ENCODE peak calls at places on chromosome 14, in ten cellular contexts. E, R, S, W, O, M, T, B, U and G are unnamed samples.

GRCh38 chr14:78959674-78960264 is 789.6 kb downstream of the NRXN3 start:
- DNase-seq in W (peak), S (peak), R (peak), M (no peak), E (peak), O (no peak), T (peak), B (peak), U (peak), G (peak)

GRCh38 chr14:99604766-99605298 is 825 bp upstream of the CCDC85C start:
- DNase-seq in E (no peak), W (peak), T (peak), R (peak), S (peak), B (peak), M (no peak), O (no peak), U (peak), G (no peak)

GRCh38 chr14:68819260-68819691 is 26.4 kb upstream of the ZFP36L1 start:
- DNase-seq in S (peak), U (peak), W (peak), E (no peak), R (peak), M (no peak), B (peak), T (no peak), O (no peak), G (peak)

GRCh38 chr14:105448706-105449111 is 25.9 kb upstream of the CRIP2 start:
- DNase-seq in E (peak), U (peak), S (peak), B (peak), R (peak), W (peak), O (peak), T (peak), M (peak), G (peak)

GRCh38 chr14:100241279-100241678 is 2.3 kb downstream of the YY1 start:
- DNase-seq in S (no peak), U (no peak), O (no peak), W (no peak), R (no peak), T (no peak), E (no peak), B (no peak), M (no peak), G (no peak)

GRCh38 chr14:94043111-94043755 is 17.1 kb downstream of the OTUB2 start:
- DNase-seq in T (no peak), R (no peak), O (no peak), B (no peak), S (no peak), U (no peak), W (no peak), E (no peak), M (no peak), G (no peak)

GRCh38 chr14:30298266-30298795 is 260.6 kb upstream of the G2E3 start:
- DNase-seq in W (no peak), O (no peak), R (no peak), E (no peak), M (no peak), U (no peak), B (no peak), T (no peak), S (peak), G (peak)

GRCh38 chr14:20873370-20874177 is 17.6 kb upstream of the RNASE3 start:
- DNase-seq in E (peak), S (peak), W (peak), R (peak), M (peak), T (peak), B (peak), U (peak), O (peak), G (no peak)

GRCh38 chr14:22898302-22898894 is 15.4 kb downstream of the REM2 start:
- DNase-seq in T (no peak), E (no peak), W (no peak), S (peak), M (no peak), B (no peak), O (no peak), R (peak), U (peak), G (peak)

GRCh38 chr14:96176811-96177211 is 27.8 kb upstream of the BDKRB2 start:
- DNase-seq in S (peak), T (no peak), R (peak), U (no peak), W (no peak), O (no peak), E (no peak), M (no peak), B (no peak), G (peak)

GRCh38 chr14:75487155-75487671 is 35.1 kb upstream of the BATF start:
- DNase-seq in S (peak), O (no peak), E (no peak), M (no peak), R (no peak), B (no peak), U (no peak), T (peak), W (no peak), G (peak)

GRCh38 chr14:36996133-36996856 is 176.1 kb downstream of the SLC25A21 start:
- DNase-seq in O (no peak), R (peak), M (no peak), T (no peak), S (peak), E (no peak), W (no peak), B (no peak), U (peak), G (peak)

GRCh38 chr14:33933386-33933934 is 17.4 kb downstream of the EGLN3 start:
- DNase-seq in S (no peak), R (no peak), B (no peak), O (no peak), U (no peak), M (no peak), T (no peak), W (peak), E (no peak), G (no peak)

GRCh38 chr14:91255026-91255695 is 10.7 kb upstream of the GPR68 start:
- DNase-seq in B (no peak), R (no peak), U (no peak), M (no peak), S (no peak), E (no peak), W (no peak), O (no peak), T (no peak), G (no peak)

GRCh38 chr14:56854325-56854724 is 44.0 kb upstream of the OTX2 start:
- DNase-seq in W (no peak), U (no peak), T (no peak), E (no peak), B (no peak), R (no peak), O (no peak), S (no peak), M (no peak), G (no peak)

GRCh38 chr14:103549361-103550311 is 12.8 kb downstream of the BAG5 start:
- DNase-seq in W (no peak), R (no peak), M (no peak), U (no peak), E (no peak), B (no peak), S (no peak), O (peak), T (peak), G (no peak)

GRCh38 chr14:99589651-99590530 is 14.1 kb downstream of the CCDC85C start:
- DNase-seq in M (no peak), R (no peak), U (no peak), T (no peak), B (no peak), W (no peak), S (no peak), E (no peak), O (no peak), G (no peak)

GRCh38 chr14:100304825-100305445 is 1.3 kb downstream of the SLC25A29 start:
- DNase-seq in B (no peak), S (peak), E (no peak), U (peak), W (peak), T (no peak), M (no peak), R (peak), O (no peak), G (peak)

GRCh38 chr14:101553931-101554330 is 7.4 kb upstream of the DIO3 start:
- DNase-seq in R (no peak), M (no peak), W (no peak), U (no peak), T (no peak), E (no peak), B (no peak), S (no peak), O (no peak), G (no peak)

GRCh38 chr14:75885829-75886228 is 96.0 kb downstream of the TGFB3 start:
- DNase-seq in U (no peak), S (peak), E (no peak), B (no peak), W (no peak), R (peak), T (no peak), O (no peak), M (no peak), G (peak)

GRCh38 chr14:33230016-33230415 is 291.3 kb downstream of the NPAS3 start:
- DNase-seq in O (no peak), E (no peak), W (no peak), U (no peak), S (no peak), B (no peak), R (no peak), T (no peak), M (no peak), G (no peak)

GRCh38 chr14:55782166-55782565 is 202.2 kb downstream of the KTN1 start:
- DNase-seq in M (no peak), R (peak), B (no peak), O (no peak), E (no peak), S (peak), W (no peak), T (no peak), U (no peak), G (no peak)

GRCh38 chr14:66758031-66758613 is 250.2 kb downstream of the GPHN start:
- DNase-seq in U (no peak), W (no peak), T (no peak), O (no peak), R (no peak), M (no peak), S (no peak), B (no peak), E (no peak), G (no peak)

GRCh38 chr14:104576607-104577332 is 2.8 kb upstream of the C14orf180 start:
- DNase-seq in R (no peak), U (no peak), B (no peak), M (no peak), W (no peak), S (no peak), E (no peak), O (no peak), T (no peak), G (no peak)

GRCh38 chr14:46198676-46199075 is 452.9 kb downstream of the RPL10L start:
- DNase-seq in U (no peak), T (no peak), B (no peak), R (no peak), M (no peak), O (no peak), S (no peak), W (no peak), E (no peak), G (no peak)

GRCh38 chr14:95452176-95452889 is 64.1 kb downstream of the SYNE3 start:
- DNase-seq in T (no peak), W (peak), R (peak), M (no peak), B (no peak), E (no peak), O (no peak), S (peak), U (no peak), G (no peak)

GRCh38 chr14:61183486-61183885 is 97.7 kb downstream of the TMEM30B start:
- DNase-seq in S (no peak), O (no peak), U (no peak), R (no peak), B (no peak), W (peak), M (no peak), T (no peak), E (no peak), G (no peak)

GRCh38 chr14:37669242-37669641 is 73.8 kb downstream of the TTC6 start:
- DNase-seq in R (no peak), S (no peak), T (no peak), W (no peak), B (no peak), U (no peak), O (no peak), M (no peak), E (no peak), G (no peak)

GRCh38 chr14:66746316-66747006 is 238.5 kb downstream of the GPHN start:
- DNase-seq in B (no peak), T (no peak), U (peak), E (no peak), R (peak), W (peak), M (no peak), S (peak), O (no peak), G (peak)

GRCh38 chr14:104881369-104881979 is 16.4 kb downstream of the CEP170B start:
- DNase-seq in O (no peak), S (no peak), E (no peak), M (no peak), B (no peak), R (no peak), W (no peak), T (peak), U (no peak), G (no peak)

GRCh38 chr14:71240866-71241520 is 333.7 kb downstream of the PCNX1 start:
- DNase-seq in M (no peak), E (no peak), U (no peak), T (no peak), R (no peak), S (peak), W (peak), B (no peak), O (no peak), G (peak)

GRCh38 chr14:104794099-104794498 is 1.4 kb downstream of the AKT1 start:
- DNase-seq in O (no peak), M (no peak), B (no peak), E (no peak), T (peak), U (peak), S (peak), W (peak), R (peak), G (peak)

GRCh38 chr14:22971152-22971551 is 11.2 kb downstream of the AJUBA start:
- DNase-seq in W (no peak), U (no peak), O (no peak), T (no peak), E (no peak), R (no peak), B (no peak), M (no peak), S (no peak), G (no peak)

GRCh38 chr14:106277503-106277902 is 751.1 kb downstream of the TMEM121 start:
- DNase-seq in M (no peak), E (no peak), O (no peak), W (peak), R (no peak), S (no peak), U (peak), T (peak), B (peak), G (no peak)

GRCh38 chr14:101549154-101549553 is 12.1 kb upstream of the DIO3 start:
- DNase-seq in T (no peak), W (no peak), U (no peak), E (no peak), O (no peak), B (no peak), M (no peak), S (no peak), R (no peak), G (no peak)

GRCh38 chr14:69643430-69644200 is 32.2 kb downstream of the SUSD6 start:
- DNase-seq in S (peak), E (no peak), T (no peak), R (peak), U (no peak), B (no peak), W (peak), M (no peak), O (no peak), G (peak)

GRCh38 chr14:36129181-36129580 is 47.3 kb downstream of the PTCSC3 start:
- DNase-seq in E (no peak), U (no peak), O (no peak), T (no peak), B (no peak), M (no peak), W (no peak), R (no peak), S (peak), G (peak)

GRCh38 chr14:105930572-105930971 is 404.2 kb downstream of the TMEM121 start:
- DNase-seq in O (peak), R (no peak), W (no peak), B (no peak), E (no peak), T (no peak), S (no peak), M (no peak), U (peak), G (no peak)

GRCh38 chr14:105694961-105695360 is 168.6 kb downstream of the TMEM121 start:
- DNase-seq in E (no peak), S (no peak), B (no peak), T (no peak), R (no peak), W (no peak), M (no peak), O (no peak), U (no peak), G (no peak)